ENCODE peak calls at places on chromosomes 2 and 18, in four cellular contexts. One of them, this sample, is unnamed.

GRCh38 chr18:77071711-77072292 is 60.8 kb downstream of the MBP start:
- DNase-seq in dorsolateral prefrontal cortex: no peak
- DNase-seq in upper lobe of right lung: no peak
- DNase-seq in transverse colon: no peak
- DNase-seq in this sample: peak

GRCh38 chr2:145350011-145350410 is 830.1 kb upstream of the ZEB2 start:
- DNase-seq in dorsolateral prefrontal cortex: no peak
- DNase-seq in upper lobe of right lung: no peak
- DNase-seq in transverse colon: no peak
- DNase-seq in this sample: peak

GRCh38 chr2:54166121-54166773 is 50.8 kb downstream of the ACYP2 start:
- DNase-seq in dorsolateral prefrontal cortex: no peak
- DNase-seq in upper lobe of right lung: no peak
- DNase-seq in transverse colon: no peak
- DNase-seq in this sample: no peak

GRCh38 chr18:48728204-48728833 is 189.5 kb downstream of the CTIF start:
- DNase-seq in dorsolateral prefrontal cortex: no peak
- DNase-seq in upper lobe of right lung: no peak
- DNase-seq in transverse colon: no peak
- DNase-seq in this sample: peak

GRCh38 chr2:9010866-9011265 is 7.4 kb upstream of the MBOAT2 start:
- DNase-seq in dorsolateral prefrontal cortex: no peak
- DNase-seq in upper lobe of right lung: no peak
- DNase-seq in transverse colon: no peak
- DNase-seq in this sample: peak

GRCh38 chr2:128605421-128605820 is 286.8 kb upstream of the HS6ST1 start:
- DNase-seq in dorsolateral prefrontal cortex: peak
- DNase-seq in upper lobe of right lung: no peak
- DNase-seq in transverse colon: no peak
- DNase-seq in this sample: no peak

GRCh38 chr2:160635488-160635887 is 141.9 kb upstream of the RBMS1 start:
- DNase-seq in dorsolateral prefrontal cortex: no peak
- DNase-seq in upper lobe of right lung: no peak
- DNase-seq in transverse colon: no peak
- DNase-seq in this sample: peak

GRCh38 chr2:146252119-146252518 is 1592.7 kb upstream of the ACVR2A start:
- DNase-seq in dorsolateral prefrontal cortex: no peak
- DNase-seq in upper lobe of right lung: no peak
- DNase-seq in transverse colon: no peak
- DNase-seq in this sample: no peak

GRCh38 chr2:240624950-240625621 is at the start of gene GPR35:
- DNase-seq in dorsolateral prefrontal cortex: peak
- DNase-seq in upper lobe of right lung: peak
- DNase-seq in transverse colon: peak
- DNase-seq in this sample: peak

GRCh38 chr2:218776488-218776887 is 5.5 kb upstream of the CYP27A1 start:
- DNase-seq in dorsolateral prefrontal cortex: no peak
- DNase-seq in upper lobe of right lung: no peak
- DNase-seq in transverse colon: no peak
- DNase-seq in this sample: no peak

GRCh38 chr2:65366595-65367125 is 65.7 kb downstream of the SPRED2 start:
- DNase-seq in dorsolateral prefrontal cortex: no peak
- DNase-seq in upper lobe of right lung: no peak
- DNase-seq in transverse colon: peak
- DNase-seq in this sample: peak

GRCh38 chr2:187917535-187917934 is 363.3 kb upstream of the TFPI start:
- DNase-seq in dorsolateral prefrontal cortex: no peak
- DNase-seq in upper lobe of right lung: no peak
- DNase-seq in transverse colon: no peak
- DNase-seq in this sample: peak

GRCh38 chr2:162058973-162059668 is 14.9 kb downstream of the DPP4 start:
- DNase-seq in dorsolateral prefrontal cortex: no peak
- DNase-seq in upper lobe of right lung: no peak
- DNase-seq in transverse colon: no peak
- DNase-seq in this sample: no peak

GRCh38 chr2:54984476-54984875 is 65.8 kb downstream of the RTN4 start:
- DNase-seq in dorsolateral prefrontal cortex: no peak
- DNase-seq in upper lobe of right lung: no peak
- DNase-seq in transverse colon: no peak
- DNase-seq in this sample: no peak

GRCh38 chr18:61459896-61460295 is 126.7 kb downstream of the CDH20 start:
- DNase-seq in dorsolateral prefrontal cortex: no peak
- DNase-seq in upper lobe of right lung: no peak
- DNase-seq in transverse colon: no peak
- DNase-seq in this sample: peak
- H3K4me3 ChIP-seq in dorsolateral prefrontal cortex: no peak
- H3K4me3 ChIP-seq in upper lobe of right lung: no peak
- H3K4me3 ChIP-seq in transverse colon: no peak
- H3K4me3 ChIP-seq in this sample: no peak

DNA sequence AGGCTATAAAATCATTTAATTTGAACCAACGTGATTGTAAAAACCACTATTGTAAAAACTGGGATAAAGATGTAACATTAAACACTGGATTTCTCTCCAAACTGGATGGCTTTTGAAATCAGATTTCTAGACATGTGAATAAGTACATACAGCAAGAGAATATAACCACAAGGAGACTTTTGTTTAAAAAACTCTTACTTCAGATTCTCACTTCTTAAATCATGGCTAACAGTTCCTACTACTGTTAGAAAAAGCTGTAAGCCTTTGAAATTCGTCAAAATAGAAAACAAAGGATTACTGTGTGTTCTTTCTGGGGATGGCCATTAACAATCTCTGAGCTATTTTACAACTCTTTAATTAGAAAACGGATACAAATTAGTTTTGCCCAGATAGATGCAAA is 39.4 kb upstream of the SH3BP4 start:
- DNase-seq in dorsolateral prefrontal cortex: no peak
- DNase-seq in upper lobe of right lung: no peak
- DNase-seq in transverse colon: no peak
- DNase-seq in this sample: no peak
- H3K4me3 ChIP-seq in dorsolateral prefrontal cortex: no peak
- H3K4me3 ChIP-seq in upper lobe of right lung: no peak
- H3K4me3 ChIP-seq in transverse colon: no peak
- H3K4me3 ChIP-seq in this sample: no peak

DNA sequence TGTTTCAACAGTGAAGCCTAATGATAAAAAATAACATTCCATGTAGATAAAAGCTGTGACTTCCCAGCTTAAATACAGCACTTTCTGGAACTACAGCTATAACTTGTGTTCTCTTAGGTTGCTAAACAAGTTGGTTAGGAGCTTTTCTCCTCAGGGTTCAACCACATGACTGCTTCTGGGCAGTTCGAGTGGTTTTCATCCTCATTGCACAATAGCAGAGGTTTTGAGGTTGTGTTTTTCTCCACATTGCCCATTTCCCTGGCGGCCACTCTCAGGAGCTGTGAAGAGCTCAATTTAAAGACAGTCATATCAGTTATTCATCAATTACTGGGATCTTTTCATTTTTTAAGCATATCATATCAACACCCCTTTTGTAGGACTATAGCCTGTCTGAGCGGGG is 102.2 kb upstream of the CYP1B1 start:
- DNase-seq in dorsolateral prefrontal cortex: no peak
- DNase-seq in upper lobe of right lung: no peak
- DNase-seq in transverse colon: no peak
- DNase-seq in this sample: no peak
- H3K4me3 ChIP-seq in dorsolateral prefrontal cortex: no peak
- H3K4me3 ChIP-seq in upper lobe of right lung: no peak
- H3K4me3 ChIP-seq in transverse colon: no peak
- H3K4me3 ChIP-seq in this sample: no peak

DNA sequence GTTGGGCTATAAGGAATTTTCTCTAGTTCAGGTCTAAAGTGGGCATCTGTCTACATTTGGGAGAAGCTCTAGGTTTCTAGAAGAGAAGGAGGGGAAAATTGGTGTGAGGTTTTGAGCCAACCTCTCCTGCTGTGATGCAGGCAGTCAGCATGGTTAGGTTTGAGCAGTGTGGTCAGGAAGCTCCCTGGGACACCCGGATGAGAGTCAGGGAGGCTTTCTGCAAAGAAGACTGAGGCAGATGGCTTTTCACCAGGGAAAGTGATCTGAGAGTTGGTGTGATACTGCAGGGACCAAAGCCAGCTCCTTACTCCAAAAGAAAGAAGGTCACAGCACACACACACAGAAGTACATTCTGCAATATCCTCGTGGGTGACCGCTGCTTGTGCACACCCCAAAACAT is 75.8 kb upstream of the BCL11A start:
- DNase-seq in dorsolateral prefrontal cortex: no peak
- DNase-seq in upper lobe of right lung: no peak
- DNase-seq in transverse colon: no peak
- DNase-seq in this sample: no peak
- H3K4me3 ChIP-seq in dorsolateral prefrontal cortex: no peak
- H3K4me3 ChIP-seq in upper lobe of right lung: no peak
- H3K4me3 ChIP-seq in transverse colon: no peak
- H3K4me3 ChIP-seq in this sample: no peak

GRCh38 chr2:68734176-68734575 is 435 bp upstream of the ARHGAP25 start:
- DNase-seq in dorsolateral prefrontal cortex: no peak
- DNase-seq in upper lobe of right lung: no peak
- DNase-seq in transverse colon: no peak
- DNase-seq in this sample: no peak
- H3K4me3 ChIP-seq in dorsolateral prefrontal cortex: no peak
- H3K4me3 ChIP-seq in upper lobe of right lung: peak
- H3K4me3 ChIP-seq in transverse colon: no peak
- H3K4me3 ChIP-seq in this sample: no peak